ENCODE peak calls at places on chromosomes 5 and 9, in four cellular contexts. One of them, this sample, is unnamed. For H3K27me3, the result is how much of the 10 kb centered on the place peaks cover.

GRCh38 chr5:42842860-42843641 is 31.4 kb upstream of the SELENOP start:
- DNase-seq in breast epithelium: no peak
- DNase-seq in transverse colon: no peak
- DNase-seq in IMR-90: no peak
- DNase-seq in this sample: no peak

GRCh38 chr9:35489313-35490154 is at the start of gene RUSC2:
- DNase-seq in breast epithelium: peak
- DNase-seq in transverse colon: peak
- DNase-seq in IMR-90: peak
- DNase-seq in this sample: peak

GRCh38 chr9:111645806-111646205 is 14.7 kb downstream of the DNAJC25 start:
- DNase-seq in breast epithelium: no peak
- DNase-seq in transverse colon: peak
- DNase-seq in IMR-90: peak
- DNase-seq in this sample: no peak

GRCh38 chr9:102986425-102986824 is 8.7 kb upstream of the CYLC2 start:
- DNase-seq in breast epithelium: no peak
- DNase-seq in transverse colon: no peak
- DNase-seq in IMR-90: no peak
- DNase-seq in this sample: no peak

GRCh38 chr9:6924988-6925563 is 167.3 kb downstream of the KDM4C start:
- DNase-seq in IMR-90: no peak
- DNase-seq in breast epithelium: no peak
- DNase-seq in transverse colon: no peak
- DNase-seq in this sample: no peak

GRCh38 chr5:120614512-120614911 is 150.4 kb downstream of the PRR16 start:
- DNase-seq in IMR-90: peak
- DNase-seq in transverse colon: no peak
- DNase-seq in breast epithelium: no peak
- DNase-seq in this sample: no peak

GRCh38 chr9:111399772-111400563 is 69.9 kb upstream of the OR2K2 start:
- DNase-seq in transverse colon: peak
- DNase-seq in IMR-90: peak
- DNase-seq in breast epithelium: no peak
- DNase-seq in this sample: no peak

GRCh38 chr5:177077335-177077734 is 9.4 kb upstream of the FGFR4 start:
- DNase-seq in IMR-90: no peak
- DNase-seq in breast epithelium: no peak
- DNase-seq in transverse colon: no peak
- DNase-seq in this sample: no peak

GRCh38 chr5:67030289-67031069 is 166.1 kb downstream of the CD180 start:
- DNase-seq in breast epithelium: no peak
- DNase-seq in transverse colon: no peak
- DNase-seq in IMR-90: peak
- DNase-seq in this sample: no peak

GRCh38 chr5:77222722-77223121 is 12.2 kb downstream of the PDE8B start:
- DNase-seq in breast epithelium: no peak
- DNase-seq in transverse colon: no peak
- DNase-seq in IMR-90: no peak
- DNase-seq in this sample: no peak

GRCh38 chr5:71969464-71969863 is 137.8 kb upstream of the MAP1B start:
- DNase-seq in breast epithelium: no peak
- DNase-seq in transverse colon: no peak
- DNase-seq in IMR-90: no peak
- DNase-seq in this sample: no peak

GRCh38 chr9:18979367-18979766 is 53.6 kb downstream of the SAXO1 start:
- DNase-seq in breast epithelium: no peak
- DNase-seq in IMR-90: peak
- DNase-seq in transverse colon: no peak
- DNase-seq in this sample: no peak

GRCh38 chr5:127369772-127370171 is 79.2 kb downstream of the MEGF10 start:
- DNase-seq in transverse colon: no peak
- DNase-seq in IMR-90: no peak
- DNase-seq in breast epithelium: no peak
- DNase-seq in this sample: no peak

GRCh38 chr5:83368835-83369234 is 102.7 kb upstream of the VCAN start:
- DNase-seq in breast epithelium: no peak
- DNase-seq in transverse colon: no peak
- DNase-seq in IMR-90: no peak
- DNase-seq in this sample: no peak

GRCh38 chr9:131628821-131629197 is 83.5 kb downstream of the PRRT1B start:
- DNase-seq in breast epithelium: no peak
- DNase-seq in IMR-90: no peak
- DNase-seq in transverse colon: no peak
- DNase-seq in this sample: no peak

GRCh38 chr5:157842185-157842584 is 16.8 kb downstream of the CLINT1 start:
- DNase-seq in transverse colon: no peak
- DNase-seq in breast epithelium: no peak
- DNase-seq in IMR-90: no peak
- DNase-seq in this sample: no peak

GRCh38 chr5:157836121-157836753 is 22.7 kb downstream of the CLINT1 start:
- DNase-seq in breast epithelium: no peak
- DNase-seq in IMR-90: no peak
- DNase-seq in transverse colon: no peak
- DNase-seq in this sample: no peak

GRCh38 chr5:157842787-157843186 is 16.2 kb downstream of the CLINT1 start:
- DNase-seq in breast epithelium: no peak
- DNase-seq in IMR-90: no peak
- DNase-seq in transverse colon: no peak
- DNase-seq in this sample: no peak

DNA sequence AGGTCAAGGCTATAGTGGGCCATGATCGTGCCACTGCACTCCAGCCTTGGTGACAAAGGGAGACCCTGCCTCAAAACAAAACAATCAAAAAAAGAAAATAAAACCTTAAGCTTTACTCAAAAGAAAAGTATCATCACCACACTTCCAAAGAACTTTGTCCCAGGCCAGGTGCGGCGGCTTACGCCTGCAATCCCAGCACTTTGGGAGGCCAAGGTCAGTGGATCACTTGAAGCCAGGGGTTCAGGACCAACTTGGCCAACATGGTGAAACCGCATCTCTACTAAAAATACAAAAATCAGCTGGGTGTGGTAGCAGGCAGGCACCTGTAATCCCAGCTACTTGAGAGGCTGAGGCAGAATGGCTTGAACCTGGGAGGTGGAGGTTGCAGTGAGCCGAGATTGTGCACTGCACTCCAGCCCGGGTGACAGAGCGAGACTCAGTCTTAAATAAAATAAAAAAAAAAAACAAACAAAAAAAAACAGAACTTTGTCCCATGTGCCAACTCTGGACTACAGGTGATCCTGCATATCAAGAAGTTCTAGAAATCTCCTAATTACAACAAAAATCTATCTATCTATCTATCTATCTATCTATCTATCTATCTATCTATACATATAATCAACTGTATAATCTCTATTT is 19.7 kb downstream of the CLINT1 start:
- DNase-seq in breast epithelium: no peak
- DNase-seq in transverse colon: no peak
- DNase-seq in IMR-90: no peak
- DNase-seq in this sample: no peak
- TF ChIP-seq POLR2A in breast epithelium: no peak
- TF ChIP-seq POLR2A in transverse colon: no peak
- TF ChIP-seq POLR2A in IMR-90: no peak
- TF ChIP-seq POLR2A in this sample: no peak

GRCh38 chr9:136402067-136402466 is 2.1 kb upstream of the SNAPC4 start:
- DNase-seq in IMR-90: no peak
- DNase-seq in breast epithelium: no peak
- DNase-seq in transverse colon: no peak
- DNase-seq in this sample: peak

GRCh38 chr9:136400038-136400834 is at the start of gene SNAPC4:
- DNase-seq in IMR-90: peak
- DNase-seq in transverse colon: peak
- DNase-seq in breast epithelium: peak
- DNase-seq in this sample: peak

GRCh38 chr9:136399176-136400037 is 563 bp downstream of the SNAPC4 start:
- DNase-seq in transverse colon: no peak
- DNase-seq in breast epithelium: no peak
- DNase-seq in IMR-90: no peak
- DNase-seq in this sample: peak

GRCh38 chr9:136403538-136403914 is 3.6 kb upstream of the SNAPC4 start:
- DNase-seq in transverse colon: no peak
- DNase-seq in IMR-90: no peak
- DNase-seq in breast epithelium: no peak
- DNase-seq in this sample: no peak

GRCh38 chr9:136401173-136401922 is 1.4 kb upstream of the SNAPC4 start:
- DNase-seq in breast epithelium: no peak
- DNase-seq in IMR-90: peak
- DNase-seq in transverse colon: no peak
- DNase-seq in this sample: peak
- H3K27me3 ChIP-seq in breast epithelium: under half
- H3K27me3 ChIP-seq in IMR-90: under half
- H3K27me3 ChIP-seq in transverse colon: under half
- H3K27me3 ChIP-seq in this sample: under half

GRCh38 chr9:78354980-78355379 is 58.1 kb downstream of the PSAT1 start:
- DNase-seq in IMR-90: no peak
- DNase-seq in breast epithelium: no peak
- DNase-seq in transverse colon: no peak
- DNase-seq in this sample: no peak
- H3K27ac ChIP-seq in IMR-90: no peak
- H3K27ac ChIP-seq in breast epithelium: no peak
- H3K27ac ChIP-seq in transverse colon: no peak
- H3K27ac ChIP-seq in this sample: no peak

DNA sequence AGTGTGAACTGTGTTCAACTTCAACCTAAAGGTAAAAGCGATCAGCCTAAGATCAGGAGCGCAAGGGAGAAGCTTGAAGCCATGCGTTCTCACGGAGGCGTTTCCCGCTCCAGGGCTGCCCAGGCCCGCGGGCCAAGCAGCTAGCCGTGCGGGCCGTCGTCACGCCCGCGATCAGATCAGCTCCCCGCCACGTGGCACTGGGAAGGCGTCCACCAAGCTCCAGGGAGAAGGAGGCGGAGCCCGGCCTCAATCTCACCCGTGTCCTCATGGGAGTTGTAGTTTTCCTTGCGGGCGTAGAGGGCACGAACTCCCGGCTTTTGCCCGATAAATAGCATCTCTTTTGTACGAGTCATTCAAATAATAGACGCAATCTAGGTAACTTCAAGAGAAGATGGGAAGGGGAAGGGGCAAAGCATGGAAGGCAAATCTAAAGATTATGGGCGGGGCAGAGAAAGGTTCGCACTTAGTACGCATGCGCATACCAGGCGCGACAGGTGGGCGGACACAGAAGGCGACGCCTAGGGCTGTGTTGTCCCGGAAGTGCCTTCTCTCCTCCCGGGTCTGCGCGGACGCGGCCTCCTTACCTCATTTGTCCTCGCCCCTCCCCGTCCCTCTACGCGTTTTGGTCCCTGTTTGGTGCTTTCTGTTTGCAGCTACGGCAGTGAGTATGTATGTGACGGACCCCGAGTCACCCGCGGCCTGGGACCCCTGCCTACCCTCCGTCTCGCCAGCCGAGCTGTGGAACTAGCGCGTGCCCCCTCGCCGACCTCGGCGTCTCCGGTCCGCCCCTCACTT is 40.8 kb upstream of the ZCCHC7 start:
- DNase-seq in breast epithelium: peak
- DNase-seq in IMR-90: peak
- DNase-seq in transverse colon: peak
- DNase-seq in this sample: peak
- TF ChIP-seq POLR2A in breast epithelium: peak
- TF ChIP-seq POLR2A in IMR-90: peak
- TF ChIP-seq POLR2A in transverse colon: peak
- TF ChIP-seq POLR2A in this sample: peak

GRCh38 chr9:134218230-134218629 is 53.9 kb upstream of the RNU6ATAC start:
- DNase-seq in breast epithelium: no peak
- DNase-seq in IMR-90: no peak
- DNase-seq in transverse colon: no peak
- DNase-seq in this sample: no peak

GRCh38 chr9:134216961-134217360 is 52.6 kb upstream of the RNU6ATAC start:
- DNase-seq in transverse colon: no peak
- DNase-seq in breast epithelium: no peak
- DNase-seq in IMR-90: no peak
- DNase-seq in this sample: no peak

GRCh38 chr9:134215709-134216448 is 51.5 kb upstream of the RNU6ATAC start:
- DNase-seq in breast epithelium: no peak
- DNase-seq in transverse colon: no peak
- DNase-seq in IMR-90: peak
- DNase-seq in this sample: no peak

GRCh38 chr9:134216449-134216951 is 52.1 kb upstream of the RNU6ATAC start:
- DNase-seq in breast epithelium: no peak
- DNase-seq in transverse colon: no peak
- DNase-seq in IMR-90: no peak
- DNase-seq in this sample: no peak

GRCh38 chr9:134217431-134218210 is 53.3 kb upstream of the RNU6ATAC start:
- DNase-seq in breast epithelium: no peak
- DNase-seq in IMR-90: no peak
- DNase-seq in transverse colon: no peak
- DNase-seq in this sample: no peak
- H3K27me3 ChIP-seq in breast epithelium: under half
- H3K27me3 ChIP-seq in IMR-90: under half
- H3K27me3 ChIP-seq in transverse colon: under half
- H3K27me3 ChIP-seq in this sample: under half

GRCh38 chr9:76099516-76099915 is 209.0 kb downstream of the PCSK5 start:
- DNase-seq in transverse colon: no peak
- DNase-seq in breast epithelium: no peak
- DNase-seq in IMR-90: no peak
- DNase-seq in this sample: no peak
- H3K27ac ChIP-seq in transverse colon: no peak
- H3K27ac ChIP-seq in breast epithelium: no peak
- H3K27ac ChIP-seq in IMR-90: no peak
- H3K27ac ChIP-seq in this sample: no peak